ENCODE peak calls at places on chromosome 5, in five cellular contexts. One of them, this sample, is unnamed.

GRCh38 chr5:97245371-97245770 is 62.3 kb upstream of the RIOK2 start:
- DNase-seq in fibroblast of the aortic adventitia: no peak
- DNase-seq in dermis microvascular lymphatic vessel endothelial cell: no peak
- DNase-seq in brain microvascular endothelial cell: no peak
- DNase-seq in germinal center: no peak
- DNase-seq in this sample: no peak

GRCh38 chr5:172455511-172456061 is 1.3 kb upstream of the SH3PXD2B start:
- DNase-seq in germinal center: no peak
- DNase-seq in fibroblast of the aortic adventitia: peak
- DNase-seq in brain microvascular endothelial cell: peak
- DNase-seq in dermis microvascular lymphatic vessel endothelial cell: peak
- DNase-seq in this sample: no peak

GRCh38 chr5:35369965-35370790 is 139.9 kb upstream of the PRLR start:
- DNase-seq in dermis microvascular lymphatic vessel endothelial cell: no peak
- DNase-seq in brain microvascular endothelial cell: no peak
- DNase-seq in fibroblast of the aortic adventitia: no peak
- DNase-seq in germinal center: no peak
- DNase-seq in this sample: no peak

GRCh38 chr5:169222934-169223594 is 77.9 kb downstream of the SLIT3 start:
- DNase-seq in fibroblast of the aortic adventitia: peak
- DNase-seq in dermis microvascular lymphatic vessel endothelial cell: no peak
- DNase-seq in germinal center: no peak
- DNase-seq in brain microvascular endothelial cell: no peak
- DNase-seq in this sample: no peak

GRCh38 chr5:85205430-85205829 is 820.8 kb upstream of the EDIL3 start:
- DNase-seq in dermis microvascular lymphatic vessel endothelial cell: no peak
- DNase-seq in brain microvascular endothelial cell: no peak
- DNase-seq in fibroblast of the aortic adventitia: no peak
- DNase-seq in germinal center: no peak
- DNase-seq in this sample: no peak

GRCh38 chr5:142753114-142753764 is 16.9 kb upstream of the ARHGAP26 start:
- DNase-seq in germinal center: no peak
- DNase-seq in dermis microvascular lymphatic vessel endothelial cell: no peak
- DNase-seq in brain microvascular endothelial cell: peak
- DNase-seq in fibroblast of the aortic adventitia: peak
- DNase-seq in this sample: no peak

GRCh38 chr5:114830114-114830513 is 339.6 kb downstream of the TRIM36 start:
- DNase-seq in dermis microvascular lymphatic vessel endothelial cell: no peak
- DNase-seq in germinal center: no peak
- DNase-seq in brain microvascular endothelial cell: no peak
- DNase-seq in fibroblast of the aortic adventitia: no peak
- DNase-seq in this sample: no peak

GRCh38 chr5:108380531-108381021 is 1.3 kb downstream of the FBXL17 start:
- DNase-seq in brain microvascular endothelial cell: no peak
- DNase-seq in germinal center: peak
- DNase-seq in dermis microvascular lymphatic vessel endothelial cell: no peak
- DNase-seq in fibroblast of the aortic adventitia: peak
- DNase-seq in this sample: peak

GRCh38 chr5:176737001-176737745 is 73.2 kb upstream of the UNC5A start:
- DNase-seq in germinal center: no peak
- DNase-seq in fibroblast of the aortic adventitia: no peak
- DNase-seq in brain microvascular endothelial cell: no peak
- DNase-seq in dermis microvascular lymphatic vessel endothelial cell: no peak
- DNase-seq in this sample: no peak

GRCh38 chr5:104941030-104941645 is 1378.5 kb upstream of the NUDT12 start:
- DNase-seq in germinal center: no peak
- DNase-seq in dermis microvascular lymphatic vessel endothelial cell: no peak
- DNase-seq in brain microvascular endothelial cell: no peak
- DNase-seq in fibroblast of the aortic adventitia: no peak
- DNase-seq in this sample: no peak

GRCh38 chr5:116766470-116766947 is 191.9 kb upstream of the SEMA6A start:
- DNase-seq in dermis microvascular lymphatic vessel endothelial cell: peak
- DNase-seq in fibroblast of the aortic adventitia: peak
- DNase-seq in germinal center: no peak
- DNase-seq in brain microvascular endothelial cell: peak
- DNase-seq in this sample: peak

GRCh38 chr5:2750026-2750757 is 1.3 kb downstream of the IRX2 start:
- DNase-seq in germinal center: no peak
- DNase-seq in brain microvascular endothelial cell: no peak
- DNase-seq in dermis microvascular lymphatic vessel endothelial cell: no peak
- DNase-seq in fibroblast of the aortic adventitia: peak
- DNase-seq in this sample: no peak

GRCh38 chr5:138930371-138931097 is 55.4 kb upstream of the LRRTM2 start:
- DNase-seq in germinal center: no peak
- DNase-seq in brain microvascular endothelial cell: no peak
- DNase-seq in dermis microvascular lymphatic vessel endothelial cell: no peak
- DNase-seq in fibroblast of the aortic adventitia: no peak
- DNase-seq in this sample: no peak